ENCODE peak calls at places on chromosome 1, in eight cellular contexts. F is pancreas, L is choroid plexus epithelial cell, X is psoas muscle, Y is A549, J is uterus, K is lower lobe of right lung, I is lower leg skin. G is an unnamed sample.
A peak's percentile ranks its signal among the peaks of the same experiment; 100 is the strongest.

GRCh38 chr1:66778266-66778665 is 22.8 kb downstream of the INSL5 start:
- DNase-seq in J (no peak), X (no peak), L (no peak), Y (no peak), F (no peak), I (no peak), K (no peak), G (peak; percentile 4)

GRCh38 chr1:10152709-10153284 is 57.6 kb upstream of the KIF1B start:
- DNase-seq in I (peak; percentile 58), F (peak; percentile 51), J (peak; percentile 36), X (no peak), Y (peak; percentile 45), L (peak; percentile 73), K (no peak), G (peak; percentile 51)

GRCh38 chr1:77802026-77802425 is 22.6 kb downstream of the MIGA1 start:
- DNase-seq in L (no peak), X (no peak), I (no peak), Y (no peak), J (no peak), F (no peak), K (no peak), G (no peak)

GRCh38 chr1:187092104-187092503 is 263.4 kb downstream of the PLA2G4A start:
- DNase-seq in I (no peak), J (no peak), F (no peak), Y (no peak), L (no peak), K (no peak), X (no peak), G (no peak)

GRCh38 chr1:54842206-54842915 is 41.2 kb upstream of the TTC22 start:
- DNase-seq in Y (no peak), L (no peak), F (no peak), X (no peak), J (no peak), I (peak; percentile 72), K (no peak), G (no peak)

GRCh38 chr1:150973258-150973825 is 1.3 kb downstream of the CERS2 start:
- DNase-seq in F (peak; percentile 44), X (no peak), I (no peak), K (peak; percentile 52), Y (no peak), L (no peak), J (peak; percentile 28), G (peak; percentile 19)

GRCh38 chr1:87064981-87065380 is 150.5 kb downstream of the HS2ST1 start:
- DNase-seq in K (no peak), J (no peak), L (no peak), Y (no peak), I (no peak), X (no peak), F (no peak), G (no peak)

GRCh38 chr1:227793948-227794812 is 21.3 kb upstream of the PRSS38 start:
- DNase-seq in K (peak; percentile 50), J (peak; percentile 83), X (peak; percentile 67), I (peak; percentile 89), Y (no peak), L (peak; percentile 70), F (no peak), G (peak; percentile 75)

GRCh38 chr1:235697517-235697916 is 47.9 kb upstream of the GNG4 start:
- DNase-seq in K (no peak), J (no peak), X (no peak), F (no peak), L (no peak), I (no peak), Y (no peak), G (no peak)

GRCh38 chr1:235843458-235843857 is 23.2 kb downstream of the LYST start:
- DNase-seq in K (no peak), L (peak; percentile 77), J (no peak), Y (peak; percentile 45), I (no peak), F (no peak), X (no peak), G (peak; percentile 72)

GRCh38 chr1:25651824-25652741 is 35.5 kb downstream of the MAN1C1 start:
- DNase-seq in Y (no peak), K (no peak), X (peak; percentile 82), F (no peak), I (peak; percentile 74), L (no peak), J (no peak), G (no peak)

GRCh38 chr1:179754031-179754624 is 11.0 kb downstream of the FAM163A start:
- DNase-seq in X (no peak), I (peak; percentile 1), L (peak; percentile 69), Y (no peak), J (no peak), K (no peak), F (no peak), G (peak; percentile 81)

GRCh38 chr1:116769561-116769977 is 15.3 kb downstream of the CD2 start:
- DNase-seq in K (no peak), X (no peak), I (no peak), Y (no peak), J (no peak), F (no peak), L (peak; percentile 28), G (no peak)

GRCh38 chr1:156591432-156592157 is at the start of gene NAXE:
- DNase-seq in I (peak; percentile 94), K (peak; percentile 83), X (peak; percentile 83), Y (peak; percentile 57), F (peak; percentile 80), J (peak; percentile 55), L (peak; percentile 57), G (peak; percentile 58)

GRCh38 chr1:20589331-20590312 is 725 bp downstream of the CDA start:
- DNase-seq in X (peak; percentile 75), L (peak; percentile 70), Y (no peak), F (peak; percentile 29), K (peak; percentile 72), I (no peak), J (peak; percentile 49), G (peak; percentile 87)

GRCh38 chr1:51542158-51542953 is 23.3 kb upstream of the EPS15 start:
- DNase-seq in J (no peak), K (no peak), Y (no peak), L (no peak), X (no peak), F (no peak), I (no peak), G (no peak)

GRCh38 chr1:221494670-221495069 is 247.2 kb downstream of the DUSP10 start:
- DNase-seq in L (peak; percentile 69), Y (peak; percentile 13), X (peak; percentile 73), I (no peak), J (no peak), K (no peak), F (peak; percentile 47), G (peak; percentile 35)

GRCh38 chr1:8211251-8211619 is 106.7 kb upstream of the SLC45A1 start:
- DNase-seq in Y (no peak), J (no peak), K (no peak), I (no peak), X (no peak), L (no peak), F (no peak), G (no peak)

GRCh38 chr1:172108494-172108893 is 267.2 kb downstream of the DNM3 start:
- DNase-seq in X (no peak), F (no peak), J (no peak), K (no peak), L (no peak), I (no peak), Y (no peak), G (no peak)

GRCh38 chr1:23701310-23701709 is 9.7 kb downstream of the RPL11 start:
- DNase-seq in L (no peak), Y (no peak), X (no peak), F (no peak), J (no peak), K (no peak), I (no peak), G (no peak)

GRCh38 chr1:207017615-207018559 is 14.7 kb downstream of the C1orf116 start:
- DNase-seq in K (peak; percentile 63), J (no peak), L (no peak), X (peak; percentile 62), I (no peak), F (peak; percentile 59), Y (no peak), G (no peak)

GRCh38 chr1:198528376-198528775 is 12.1 kb downstream of the ATP6V1G3 start:
- DNase-seq in J (no peak), L (peak; percentile 67), K (no peak), F (no peak), I (no peak), Y (no peak), X (no peak), G (peak; percentile 56)

GRCh38 chr1:1356796-1357401 is 1.5 kb downstream of the MXRA8 start:
- DNase-seq in X (no peak), J (no peak), F (peak; percentile 33), Y (no peak), I (no peak), K (no peak), L (no peak), G (peak; percentile 32)
- H3K4me3 ChIP-seq in X (peak overlapping the region; percentile 57), J (peak overlapping the region; percentile 68), F (peak overlapping the region; percentile 19), Y (no peak overlapping the region), I (peak overlapping the region; percentile 36), K (peak overlapping the region; percentile 60), L (peak overlapping the region; percentile 62), G (peak overlapping the region; percentile 89)

GRCh38 chr1:18139198-18139981 is 31.8 kb downstream of the IGSF21 start:
- DNase-seq in K (no peak), X (no peak), I (no peak), J (no peak), F (no peak), Y (no peak), L (no peak), G (no peak)
- TF ChIP-seq CTCF in K (no peak), X (no peak), I (no peak), J (no peak), F (no peak), Y (no peak), L (no peak), G (no peak)

GRCh38 chr1:64006276-64007051 is 197.0 kb upstream of the UBE2U start:
- DNase-seq in L (peak; percentile 58), J (no peak), Y (peak; percentile 62), K (no peak), I (no peak), X (no peak), F (peak; percentile 57), G (peak; percentile 51)
- H3K4me3 ChIP-seq in L (no peak overlapping the region), J (no peak overlapping the region), Y (no peak overlapping the region), K (no peak overlapping the region), I (no peak overlapping the region), X (no peak overlapping the region), F (no peak overlapping the region), G (no peak overlapping the region)

GRCh38 chr1:81780705-81781454 is 19.9 kb upstream of the ADGRL2 start:
- DNase-seq in L (no peak), J (no peak), I (no peak), K (no peak), Y (no peak), F (no peak), X (no peak), G (no peak)
- TF ChIP-seq CTCF in L (no peak), J (no peak), I (no peak), K (no peak), Y (no peak), F (no peak), X (no peak), G (no peak)

GRCh38 chr1:161020573-161021167 is at the start of gene F11R:
- DNase-seq in F (peak; percentile 76), L (peak; percentile 19), Y (peak; percentile 49), K (peak; percentile 79), J (peak; percentile 24), X (peak; percentile 53), I (peak; percentile 91), G (peak; percentile 49)
- H3K4me3 ChIP-seq in F (peak within 1 kb of the TSS; percentile 72), L (peak within 1 kb of the TSS; percentile 73), Y (peak within 1 kb of the TSS; percentile 67), K (peak within 1 kb of the TSS; percentile 91), J (peak within 1 kb of the TSS; percentile 48), X (peak within 1 kb of the TSS; percentile 70), I (peak within 1 kb of the TSS; percentile 57), G (peak within 1 kb of the TSS; percentile 66)

G was measured in fibroblast of villous mesenchyme.